ENCODE peak calls at places on chromosomes 2 and 18, in five cellular contexts. A is H9, L is substantia nigra, H is colonic mucosa, Z is right atrium auricular region. C is an unnamed sample.

GRCh38 chr2:197958592-197958991 is 154.2 kb downstream of the PLCL1 start:
- DNase-seq in Z (no peak), L (no peak), H (no peak), A (no peak), C (no peak)

GRCh38 chr18:55839350-55839749 is 251.4 kb upstream of the TCF4 start:
- DNase-seq in L (no peak), A (no peak), Z (no peak), H (no peak), C (no peak)

GRCh38 chr2:36478332-36478738 is 119.6 kb downstream of the FEZ2 start:
- DNase-seq in L (no peak), A (no peak), H (peak), Z (no peak), C (no peak)

GRCh38 chr2:236856856-236857616 is 228.7 kb upstream of the COPS8 start:
- DNase-seq in A (no peak), Z (no peak), H (no peak), L (no peak), C (no peak)

GRCh38 chr2:39730685-39731302 is 48.3 kb downstream of the THUMPD2 start:
- DNase-seq in Z (no peak), A (no peak), L (no peak), H (no peak), C (no peak)

GRCh38 chr2:192124576-192124975 is 70.2 kb downstream of the TMEFF2 start:
- DNase-seq in L (no peak), H (no peak), Z (no peak), A (no peak), C (no peak)

GRCh38 chr2:221518201-221518936 is 53.7 kb downstream of the EPHA4 start:
- DNase-seq in H (peak), A (no peak), Z (no peak), L (no peak), C (no peak)

GRCh38 chr2:10868021-10868420 is 43.7 kb upstream of the KCNF1 start:
- DNase-seq in H (no peak), A (no peak), Z (no peak), L (no peak), C (no peak)

GRCh38 chr2:39608690-39609457 is 56.8 kb upstream of the TMEM178A start:
- DNase-seq in H (no peak), Z (no peak), L (no peak), A (no peak), C (no peak)

GRCh38 chr2:37180006-37180639 is 8.3 kb downstream of the SULT6B1 start:
- DNase-seq in Z (no peak), A (no peak), L (no peak), H (no peak), C (no peak)

DNA sequence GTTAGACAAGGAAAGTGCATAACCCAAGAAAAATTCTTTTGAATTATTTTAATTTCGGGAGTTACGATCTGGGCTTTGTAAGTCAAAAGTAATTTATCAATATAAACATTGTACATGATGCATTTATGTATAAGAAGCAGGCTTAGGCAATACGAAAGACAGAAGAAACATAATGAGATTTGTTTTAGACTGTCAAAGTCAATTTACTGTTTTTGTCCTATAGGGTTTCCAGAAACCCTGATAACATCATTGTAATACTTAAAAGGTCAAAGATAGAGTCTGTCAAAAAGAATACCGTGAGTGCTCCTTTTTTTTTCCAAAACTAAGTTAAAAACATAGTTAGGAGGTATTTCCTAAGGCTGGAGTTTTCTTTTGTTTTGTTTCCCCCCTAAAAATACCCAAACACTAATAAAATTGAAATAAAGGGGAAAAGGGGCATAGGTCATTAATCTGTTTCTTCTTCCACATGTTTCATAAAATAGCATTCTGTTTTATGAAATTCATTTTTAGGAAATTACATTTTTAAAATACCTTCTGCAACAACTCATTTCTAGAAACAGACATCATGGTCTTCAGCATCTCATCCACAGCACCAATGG is 16.1 kb downstream of the C1D start:
- DNase-seq in A (no peak), H (no peak), Z (no peak), L (no peak), C (no peak)
- H3K27ac ChIP-seq in A (no peak), H (no peak), Z (no peak), L (no peak), C (no peak)

DNA sequence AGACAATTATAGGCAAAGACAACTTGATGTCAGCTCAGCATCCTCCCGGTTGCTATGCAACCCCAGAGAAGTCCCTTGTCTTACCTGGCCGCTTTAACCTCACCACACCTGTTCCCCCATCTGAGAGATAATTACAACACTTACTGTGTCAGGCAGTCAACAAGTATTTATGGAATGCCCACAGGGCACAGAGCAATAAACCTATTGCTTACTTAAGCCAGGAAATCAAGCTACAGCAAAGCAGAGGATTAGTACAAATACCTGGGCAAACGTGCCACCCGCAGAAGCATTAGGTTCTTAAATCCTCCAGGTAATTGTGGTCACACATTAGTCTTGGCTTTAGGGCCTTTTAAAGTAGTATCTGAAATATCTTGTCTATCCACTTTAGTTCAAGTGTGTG is 320.4 kb upstream of the REV1 start:
- DNase-seq in Z (no peak), H (no peak), L (no peak), A (no peak), C (no peak)
- H3K27ac ChIP-seq in Z (no peak), H (no peak), L (no peak), A (no peak), C (no peak)

DNA sequence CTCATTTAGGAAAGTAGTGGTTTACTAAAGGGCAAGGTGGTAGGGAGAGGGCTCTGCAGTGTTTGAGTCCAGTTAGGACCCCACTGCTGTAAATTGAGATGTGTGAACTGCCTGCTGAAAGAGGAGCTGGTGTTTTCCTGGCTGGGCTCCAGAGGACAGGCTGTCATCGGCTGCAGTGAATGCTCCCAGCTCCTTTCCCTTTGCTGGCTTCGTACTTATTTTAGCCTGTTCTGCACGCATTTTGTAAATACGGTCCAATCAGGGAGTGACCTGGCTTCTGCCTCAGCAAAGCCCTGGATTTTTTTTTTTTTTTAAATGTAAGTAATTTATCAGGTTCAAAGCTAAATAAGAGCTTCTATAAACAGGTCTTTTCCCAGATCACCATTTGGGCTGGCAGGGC is 37.5 kb downstream of the SLC4A3 start:
- DNase-seq in Z (peak), A (peak), H (no peak), L (no peak), C (no peak)
- H3K27ac ChIP-seq in Z (peak), A (no peak), H (no peak), L (no peak), C (no peak)

GRCh38 chr2:147863835-147864234 is 19.0 kb downstream of the ACVR2A start:
- DNase-seq in H (no peak), L (no peak), A (no peak), Z (no peak), C (no peak)
- H3K27ac ChIP-seq in H (no peak), L (no peak), A (no peak), Z (no peak), C (no peak)

DNA sequence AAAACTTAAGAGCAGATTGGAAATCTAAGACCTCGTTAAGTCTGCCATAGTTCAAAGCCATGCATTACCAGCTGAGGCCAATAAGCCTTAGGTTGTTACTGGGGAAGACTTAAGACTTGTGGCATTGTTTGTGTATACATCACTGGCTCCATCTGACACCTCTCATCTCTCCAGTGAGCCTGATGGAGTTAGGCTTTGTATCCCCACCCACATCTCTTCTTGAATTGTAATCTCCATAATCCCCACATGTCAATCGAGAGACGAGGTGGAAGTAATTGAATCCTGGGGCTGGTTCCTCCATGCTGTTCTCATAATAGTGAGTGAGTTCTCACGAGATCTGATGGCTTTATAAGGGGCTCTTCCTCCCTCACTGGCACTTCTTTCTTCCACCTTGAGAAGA is 404.6 kb downstream of the ARHGAP15 start:
- DNase-seq in A (no peak), H (no peak), Z (no peak), L (no peak), C (no peak)
- H3K27ac ChIP-seq in A (no peak), H (no peak), Z (no peak), L (no peak), C (no peak)

DNA sequence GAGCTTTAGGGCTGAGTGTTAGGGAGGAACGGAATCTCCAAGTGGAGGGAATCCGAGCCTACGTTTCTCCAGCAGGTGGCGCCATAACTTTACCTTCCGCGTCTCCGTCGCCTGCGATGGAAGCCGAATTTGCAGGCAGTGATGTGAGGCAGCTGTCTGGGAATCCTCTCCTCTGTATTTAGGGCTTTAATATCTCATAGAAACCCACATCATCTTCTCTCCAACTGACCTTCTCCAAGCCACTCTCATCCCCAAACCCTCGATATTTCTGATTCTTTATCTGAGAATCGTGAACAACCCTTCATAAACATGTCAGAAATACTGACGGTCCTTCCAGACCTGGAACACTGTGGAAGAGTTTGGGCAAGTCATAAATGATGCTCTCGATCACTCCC is 27.5 kb downstream of the SIX2 start:
- DNase-seq in L (peak), H (peak), Z (peak), A (peak), C (no peak)
- H3K27ac ChIP-seq in L (no peak), H (no peak), Z (no peak), A (no peak), C (no peak)

DNA sequence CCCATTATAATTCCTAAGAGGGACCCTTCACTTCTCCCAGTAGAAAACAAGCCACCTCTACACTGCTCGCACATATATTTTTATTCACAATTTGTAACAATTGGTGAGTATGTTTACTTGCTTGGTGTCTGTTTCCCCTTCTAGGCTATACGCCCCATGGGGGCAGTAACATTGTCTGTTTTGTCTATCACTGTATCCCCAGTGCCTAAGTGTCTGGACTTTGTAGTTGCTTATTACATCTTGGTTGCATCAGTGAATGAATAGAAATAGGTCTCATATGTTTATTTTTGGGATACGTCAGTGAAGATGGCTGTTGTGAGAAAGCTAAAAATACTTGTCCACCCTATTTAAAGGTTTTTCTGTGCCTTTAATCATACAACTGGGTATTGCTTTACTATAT is 87.4 kb upstream of the ITGB6 start:
- DNase-seq in A (no peak), L (no peak), Z (no peak), H (no peak), C (no peak)
- H3K27ac ChIP-seq in A (no peak), L (no peak), Z (peak), H (no peak), C (no peak)

GRCh38 chr18:36673452-36673851 is 155.3 kb downstream of the TPGS2 start:
- DNase-seq in H (no peak), L (no peak), A (no peak), Z (no peak), C (no peak)

GRCh38 chr18:36676629-36677028 is 152.2 kb downstream of the TPGS2 start:
- DNase-seq in L (no peak), Z (no peak), H (no peak), A (no peak), C (no peak)

GRCh38 chr18:36675076-36675475 is 153.7 kb downstream of the TPGS2 start:
- DNase-seq in Z (no peak), L (no peak), H (no peak), A (no peak), C (no peak)

GRCh38 chr18:36668349-36668748 is 160.5 kb downstream of the TPGS2 start:
- DNase-seq in H (no peak), L (no peak), A (no peak), Z (no peak), C (no peak)

GRCh38 chr18:36672437-36673344 is 156.1 kb downstream of the TPGS2 start:
- DNase-seq in L (no peak), Z (no peak), H (peak), A (no peak), C (no peak)
- H3K27ac ChIP-seq in L (no peak), Z (no peak), H (no peak), A (no peak), C (peak)

DNA sequence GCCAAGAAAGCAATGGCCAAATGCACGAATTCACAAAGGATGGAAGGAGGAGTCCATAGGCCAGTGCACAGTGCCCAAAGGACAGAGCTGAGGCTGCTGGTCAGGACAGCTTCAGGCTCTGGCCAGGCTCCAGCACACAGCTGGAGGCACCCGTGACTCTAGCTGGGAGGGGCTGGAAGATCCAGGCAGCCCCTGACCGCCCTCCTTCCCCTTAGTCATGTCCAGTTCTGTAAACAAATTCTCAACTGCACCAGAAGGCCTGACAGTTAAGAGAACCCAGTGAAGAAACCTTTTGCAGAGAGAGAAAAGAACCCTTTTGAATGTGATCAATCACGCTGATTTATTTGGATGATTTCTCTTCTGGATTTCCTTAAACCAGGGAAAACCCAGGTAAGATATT is 7.7 kb upstream of the YWHAQ start:
- DNase-seq in Z (peak), L (peak), A (no peak), H (peak), C (no peak)
- H3K27ac ChIP-seq in Z (peak), L (peak), A (no peak), H (no peak), C (no peak)

DNA sequence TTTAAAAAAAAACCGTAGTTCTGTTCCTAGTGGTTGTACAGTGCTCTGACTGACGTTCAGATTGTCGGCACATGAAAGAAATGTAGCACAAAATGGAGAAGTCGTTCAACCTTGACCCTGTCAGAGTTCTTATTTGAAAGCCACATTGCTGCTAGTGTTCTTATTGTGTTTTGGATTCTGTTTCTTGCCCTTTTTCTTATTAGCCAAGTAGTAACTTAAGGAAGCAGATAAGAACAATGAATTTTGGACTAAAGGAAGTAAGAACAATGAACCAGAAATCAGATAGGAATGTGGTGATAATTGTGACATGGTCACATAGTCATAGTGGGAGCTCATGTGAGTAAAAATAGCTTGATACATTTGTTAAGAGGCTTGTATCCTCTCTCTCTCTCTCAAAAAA is 45.9 kb downstream of the RPIA start:
- DNase-seq in L (no peak), A (no peak), Z (no peak), H (no peak), C (no peak)
- H3K27ac ChIP-seq in L (no peak), A (no peak), Z (peak), H (no peak), C (no peak)

C was measured in thoracic aorta.